ENCODE peak calls at places on chromosomes 11 and 22, in eight cellular contexts. G is CD8-positive, alpha-beta memory T cell; D is left colon; K is CD4-positive, alpha-beta T cell; T is pons; H is GM12865; N is EL; Q is activated CD8-positive, alpha-beta memory T cell treated with anti-CD3 and anti-CD28 coated beads, Interleukin-2, amount 50 U/mL, for 4 hours. R is an unnamed sample.

GRCh38 chr22:35539910-35540599 is 576 bp upstream of the RASD2 start:
- DNase-seq in G (peak), D (peak), K (peak), T (no peak), H (peak), N (peak), Q (peak), R (no peak)

GRCh38 chr11:64644348-64645242 is 53.6 kb downstream of the SLC22A12 start:
- DNase-seq in G (no peak), D (no peak), K (no peak), T (no peak), H (no peak), N (peak), Q (no peak), R (no peak)

GRCh38 chr11:76803811-76804600 is 20.9 kb downstream of the TSKU start:
- DNase-seq in G (peak), D (no peak), K (no peak), T (no peak), H (no peak), N (no peak), Q (peak), R (peak)

GRCh38 chr11:93732237-93732892 is 8.9 kb downstream of the TAF1D start:
- DNase-seq in G (no peak), D (no peak), K (no peak), T (no peak), H (no peak), N (no peak), Q (no peak), R (no peak)

GRCh38 chr22:43142881-43143562 is at the start of gene MCAT:
- DNase-seq in G (peak), D (peak), K (peak), T (peak), H (peak), N (peak), Q (peak), R (peak)

GRCh38 chr11:62546937-62547625 is 475 bp upstream of the AHNAK start:
- DNase-seq in G (no peak), D (peak), K (no peak), T (no peak), H (no peak), N (peak), Q (no peak), R (peak)

GRCh38 chr22:37739000-37739399 is 42.2 kb downstream of the TRIOBP start:
- DNase-seq in G (no peak), D (no peak), K (no peak), T (no peak), H (no peak), N (peak), Q (no peak), R (no peak)

GRCh38 chr22:28799125-28799833 is 1.1 kb downstream of the XBP1 start:
- DNase-seq in G (peak), D (peak), K (no peak), T (peak), H (peak), N (peak), Q (no peak), R (peak)

GRCh38 chr11:3227568-3228444 is 4.4 kb downstream of the MRGPRE start:
- DNase-seq in G (no peak), D (no peak), K (no peak), T (no peak), H (no peak), N (no peak), Q (no peak), R (no peak)

GRCh38 chr11:74019860-74020259 is 11.0 kb upstream of the UCP3 start:
- DNase-seq in G (no peak), D (no peak), K (no peak), T (no peak), H (peak), N (no peak), Q (peak), R (no peak)

GRCh38 chr11:6249822-6250555 is 9.6 kb upstream of the CCKBR start:
- DNase-seq in G (no peak), D (peak), K (no peak), T (no peak), H (no peak), N (peak), Q (no peak), R (peak)

GRCh38 chr22:39367040-39367439 is 17.2 kb downstream of the SYNGR1 start:
- DNase-seq in G (no peak), D (no peak), K (no peak), T (no peak), H (no peak), N (no peak), Q (no peak), R (no peak)

GRCh38 chr11:85756401-85757200 is 54.3 kb downstream of the SYTL2 start:
- DNase-seq in G (peak), D (peak), K (no peak), T (no peak), H (no peak), N (no peak), Q (peak), R (no peak)